ENCODE peak calls at places on chromosomes 3 and 15, in eight cellular contexts. L is stomach, I is tibial nerve, X is OCI-LY7, Z is BE2C, O is osteoblast, K is cardiac muscle cell, P is fibroblast of mammary gland. V is an unnamed sample.

GRCh38 chr15:44598066-44598465 is 61.1 kb downstream of the EIF3J start:
- DNase-seq in X (no peak), K (no peak), O (no peak), P (no peak), Z (no peak), I (no peak), L (no peak), V (no peak)

GRCh38 chr3:32780735-32781210 is 37.0 kb upstream of the TRIM71 start:
- DNase-seq in Z (peak), L (peak), O (peak), I (no peak), K (peak), P (peak), X (no peak), V (no peak)

GRCh38 chr3:121649645-121650044 is 11.1 kb downstream of the HCLS1 start:
- DNase-seq in K (no peak), I (no peak), L (no peak), P (peak), Z (no peak), X (no peak), O (no peak), V (no peak)

GRCh38 chr3:51389423-51390183 is 1.5 kb upstream of the RBM15B start:
- DNase-seq in P (peak), K (peak), Z (peak), O (peak), X (peak), L (peak), I (no peak), V (peak)

GRCh38 chr3:22885039-22885438 is 318.1 kb upstream of the UBE2E2 start:
- DNase-seq in P (no peak), X (no peak), I (no peak), O (no peak), Z (no peak), K (no peak), L (no peak), V (no peak)

GRCh38 chr3:157375342-157375986 is 61.2 kb upstream of the PTX3 start:
- DNase-seq in O (no peak), P (no peak), X (no peak), I (no peak), K (no peak), Z (no peak), L (no peak), V (no peak)

GRCh38 chr15:80153900-80154299 is 1.1 kb downstream of the FAH start:
- DNase-seq in X (no peak), L (no peak), K (no peak), O (peak), I (no peak), Z (no peak), P (peak), V (no peak)

GRCh38 chr3:41418961-41419691 is 219.8 kb downstream of the CTNNB1 start:
- DNase-seq in Z (no peak), O (peak), P (peak), X (no peak), L (no peak), I (no peak), K (no peak), V (peak)

GRCh38 chr3:11847607-11848006 is 922 bp upstream of the TAMM41 start:
- DNase-seq in P (no peak), Z (no peak), L (no peak), X (peak), I (no peak), O (no peak), K (no peak), V (no peak)

GRCh38 chr15:45169608-45170480 is 17.9 kb downstream of the SHF start:
- DNase-seq in I (no peak), X (peak), P (no peak), K (no peak), L (no peak), O (peak), Z (peak), V (no peak)

GRCh38 chr15:38702178-38702912 is 137.7 kb upstream of the RASGRP1 start:
- DNase-seq in X (no peak), I (no peak), O (no peak), P (no peak), Z (peak), K (no peak), L (peak), V (no peak)

GRCh38 chr3:82354181-82354696 is 592.8 kb upstream of the GBE1 start:
- DNase-seq in O (no peak), K (no peak), L (no peak), Z (no peak), X (no peak), P (no peak), I (no peak), V (peak)

GRCh38 chr3:183122257-183122932 is 23.1 kb upstream of the MCCC1 start:
- DNase-seq in I (no peak), P (peak), Z (no peak), X (peak), O (peak), L (no peak), K (peak), V (peak)

GRCh38 chr3:79910337-79910736 is 142.5 kb upstream of the ROBO1 start:
- DNase-seq in I (no peak), P (no peak), L (no peak), X (no peak), O (no peak), K (no peak), Z (no peak), V (no peak)

GRCh38 chr3:87167634-87168456 is 59.3 kb upstream of the CHMP2B start:
- DNase-seq in K (peak), I (no peak), O (no peak), X (peak), L (no peak), P (peak), Z (peak), V (peak)

GRCh38 chr15:92394327-92395175 is 870 bp downstream of the ST8SIA2 start:
- DNase-seq in Z (peak), L (no peak), I (no peak), P (no peak), X (no peak), K (peak), O (no peak), V (no peak)

GRCh38 chr3:83092521-83093221 is 1331.2 kb upstream of the GBE1 start:
- DNase-seq in Z (no peak), K (no peak), I (no peak), L (peak), P (no peak), O (no peak), X (no peak), V (no peak)

GRCh38 chr15:88912500-88912921 is 668 bp downstream of the MFGE8 start:
- DNase-seq in Z (no peak), L (no peak), I (no peak), X (no peak), P (peak), K (peak), O (peak), V (no peak)

GRCh38 chr15:88908697-88909621 is 4.2 kb downstream of the MFGE8 start:
- DNase-seq in P (peak), I (no peak), X (no peak), Z (no peak), K (no peak), O (peak), L (no peak), V (no peak)

GRCh38 chr15:88908123-88908522 is 5.1 kb downstream of the MFGE8 start:
- DNase-seq in X (no peak), I (no peak), Z (no peak), L (no peak), K (no peak), P (no peak), O (peak), V (no peak)

GRCh38 chr15:88911766-88912118 is 1.4 kb downstream of the MFGE8 start:
- DNase-seq in I (no peak), K (peak), X (no peak), O (peak), Z (no peak), P (peak), L (no peak), V (no peak)

GRCh38 chr15:88909956-88910831 is 3.0 kb downstream of the MFGE8 start:
- DNase-seq in Z (no peak), O (peak), K (no peak), P (peak), X (no peak), L (no peak), I (no peak), V (no peak)
- H3K4me3 ChIP-seq in Z (no peak), O (peak), K (no peak), P (no peak), X (no peak), L (no peak), I (no peak), V (no peak)

DNA sequence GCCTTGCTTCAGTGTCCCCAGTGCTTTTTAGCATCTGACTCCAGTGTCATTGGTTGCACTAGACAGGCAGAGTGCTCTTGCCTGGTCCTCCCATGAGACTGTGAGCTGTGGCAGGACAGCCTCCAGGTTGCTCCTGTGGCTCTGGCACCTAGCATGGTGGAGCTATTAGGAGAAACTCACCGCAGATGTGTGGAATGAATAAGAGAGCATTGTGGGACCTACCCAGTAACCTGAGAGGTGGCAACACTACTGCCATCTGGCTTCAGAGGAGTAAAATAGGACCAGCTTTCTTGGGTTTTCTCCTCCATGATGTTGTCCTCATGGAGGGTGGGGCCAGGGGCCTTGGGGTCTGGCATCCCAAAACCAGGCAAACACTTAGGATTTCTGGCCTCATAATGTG is 183.6 kb downstream of the EPHB1 start:
- DNase-seq in Z (no peak), I (no peak), K (no peak), O (no peak), L (no peak), P (no peak), X (no peak), V (no peak)
- TF ChIP-seq CTCF in Z (peak), I (no peak), K (no peak), O (no peak), L (no peak), P (no peak), X (peak), V (no peak)

GRCh38 chr15:68330461-68330860 is 52.9 kb downstream of the FEM1B start:
- DNase-seq in L (no peak), I (no peak), P (no peak), O (no peak), X (no peak), K (no peak), Z (no peak), V (peak)

GRCh38 chr15:68325721-68326120 is 48.2 kb downstream of the FEM1B start:
- DNase-seq in O (no peak), K (no peak), P (no peak), Z (no peak), I (no peak), X (no peak), L (no peak), V (no peak)

GRCh38 chr15:68330911-68331310 is 53.4 kb downstream of the FEM1B start:
- DNase-seq in K (no peak), X (no peak), I (no peak), L (no peak), P (no peak), Z (no peak), O (no peak), V (peak)

GRCh38 chr15:68326711-68327412 is 49.3 kb downstream of the FEM1B start:
- DNase-seq in K (no peak), Z (no peak), O (no peak), P (no peak), I (no peak), X (no peak), L (no peak), V (no peak)

DNA sequence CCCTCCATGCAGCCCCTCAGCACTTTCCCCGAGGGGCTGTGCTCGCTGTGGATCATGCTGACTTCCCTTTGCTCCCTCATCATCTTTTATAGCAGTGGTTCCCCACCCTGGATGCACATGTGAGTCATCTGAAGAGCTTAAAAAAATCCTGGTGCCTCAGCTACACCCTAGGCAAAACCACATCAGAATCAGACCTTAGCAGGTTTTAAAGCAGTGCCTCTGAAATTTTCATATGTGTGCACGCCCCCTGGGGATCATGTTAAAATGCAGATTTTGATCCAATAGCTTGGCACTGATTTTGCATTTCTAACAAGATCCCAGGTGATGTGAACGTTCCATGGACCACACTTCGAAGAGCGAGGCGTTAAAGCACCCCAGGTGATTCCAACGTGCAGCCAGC is 50.9 kb downstream of the FEM1B start:
- DNase-seq in X (no peak), L (no peak), K (no peak), P (no peak), I (no peak), O (no peak), Z (no peak), V (no peak)
- H3K4me3 ChIP-seq in X (no peak), L (no peak), K (no peak), P (no peak), I (no peak), O (no peak), Z (no peak), V (no peak)

DNA sequence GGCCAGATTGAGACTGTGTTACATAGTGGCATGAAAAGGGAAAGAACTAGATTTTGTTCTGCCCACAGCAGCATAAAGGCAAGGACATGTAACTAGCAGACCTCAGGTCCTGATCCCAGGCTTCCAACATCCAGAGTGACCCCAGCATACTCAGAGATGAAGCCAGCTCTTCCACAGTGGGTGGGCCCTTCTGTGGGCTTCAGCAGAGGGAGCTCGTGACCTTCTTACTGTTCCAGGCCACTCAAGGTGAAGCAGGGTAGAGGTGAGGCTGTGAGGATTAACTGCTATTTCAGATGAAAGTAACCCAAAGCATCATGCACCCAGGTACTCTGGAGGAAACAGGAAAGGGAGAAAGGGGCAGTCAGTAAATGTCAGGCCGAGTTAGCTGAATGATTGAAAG is 905 bp upstream of the SLC24A1 start:
- DNase-seq in L (no peak), Z (no peak), I (no peak), O (no peak), X (peak), K (no peak), P (no peak), V (no peak)
- TF ChIP-seq CTCF in L (no peak), Z (no peak), I (no peak), O (no peak), X (peak), K (no peak), P (no peak), V (no peak)

DNA sequence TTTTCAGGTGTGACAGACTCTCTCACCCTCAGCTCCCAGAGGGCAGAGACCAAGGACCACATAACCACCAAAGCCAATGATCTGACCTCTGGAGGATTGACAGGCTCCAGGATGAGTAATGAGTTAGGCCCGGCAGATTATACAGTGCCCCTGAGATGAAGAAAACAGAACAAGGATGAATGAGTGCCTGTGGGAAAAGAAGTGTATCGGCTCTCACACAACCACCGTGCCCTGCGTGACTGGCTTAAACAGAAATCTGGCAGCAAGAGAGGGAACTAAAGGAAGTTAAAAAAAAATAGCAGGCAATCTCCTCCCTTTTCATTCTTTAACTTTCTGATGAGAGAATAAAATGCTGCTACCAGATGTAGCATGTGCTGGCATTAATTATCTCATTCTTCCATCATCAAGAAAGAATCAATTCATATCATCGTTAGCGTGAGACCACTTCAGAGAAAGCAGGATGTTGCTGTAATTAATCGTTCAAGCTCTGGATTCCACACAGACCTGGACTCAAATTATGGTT is 227.5 kb upstream of the COL8A1 start:
- DNase-seq in O (peak), X (no peak), Z (no peak), I (no peak), L (no peak), K (no peak), P (peak), V (peak)
- H3K4me3 ChIP-seq in O (no peak), X (no peak), Z (no peak), I (no peak), L (no peak), K (no peak), P (no peak), V (no peak)

GRCh38 chr15:75123395-75123794 is 78.3 kb upstream of the C15orf39 start:
- DNase-seq in L (no peak), K (no peak), I (no peak), Z (no peak), P (peak), X (no peak), O (peak), V (peak)

GRCh38 chr15:75127186-75127585 is 74.5 kb upstream of the C15orf39 start:
- DNase-seq in Z (no peak), I (no peak), K (no peak), X (no peak), O (no peak), P (no peak), L (no peak), V (no peak)

GRCh38 chr15:75125935-75126334 is 75.7 kb upstream of the C15orf39 start:
- DNase-seq in X (no peak), O (no peak), Z (no peak), P (no peak), L (no peak), I (no peak), K (no peak), V (no peak)

GRCh38 chr15:75117993-75118392 is 83.7 kb upstream of the C15orf39 start:
- DNase-seq in P (no peak), I (no peak), O (no peak), L (no peak), Z (no peak), K (no peak), X (no peak), V (no peak)

GRCh38 chr15:75121547-75121946 is 80.1 kb upstream of the C15orf39 start:
- DNase-seq in Z (no peak), L (no peak), I (no peak), X (no peak), O (no peak), P (no peak), K (no peak), V (no peak)
- TF ChIP-seq CTCF in Z (no peak), L (no peak), I (no peak), X (no peak), O (no peak), P (no peak), K (no peak), V (no peak)

GRCh38 chr15:71155534-71155933 is 40.3 kb downstream of the THSD4 start:
- DNase-seq in P (no peak), K (no peak), L (no peak), I (no peak), O (no peak), X (no peak), Z (no peak), V (no peak)
- H3K4me3 ChIP-seq in P (no peak), K (no peak), L (no peak), I (no peak), O (no peak), X (no peak), Z (no peak), V (no peak)

GRCh38 chr3:88963003-88963402 is 144.4 kb upstream of the EPHA3 start:
- DNase-seq in Z (no peak), O (no peak), L (no peak), P (no peak), I (no peak), K (peak), X (no peak), V (no peak)

GRCh38 chr3:88954853-88955252 is 152.6 kb upstream of the EPHA3 start:
- DNase-seq in O (no peak), L (no peak), P (no peak), Z (no peak), K (no peak), X (no peak), I (no peak), V (no peak)

GRCh38 chr3:88960019-88960418 is 147.4 kb upstream of the EPHA3 start:
- DNase-seq in L (no peak), P (no peak), Z (no peak), I (no peak), X (no peak), K (no peak), O (no peak), V (no peak)

DNA sequence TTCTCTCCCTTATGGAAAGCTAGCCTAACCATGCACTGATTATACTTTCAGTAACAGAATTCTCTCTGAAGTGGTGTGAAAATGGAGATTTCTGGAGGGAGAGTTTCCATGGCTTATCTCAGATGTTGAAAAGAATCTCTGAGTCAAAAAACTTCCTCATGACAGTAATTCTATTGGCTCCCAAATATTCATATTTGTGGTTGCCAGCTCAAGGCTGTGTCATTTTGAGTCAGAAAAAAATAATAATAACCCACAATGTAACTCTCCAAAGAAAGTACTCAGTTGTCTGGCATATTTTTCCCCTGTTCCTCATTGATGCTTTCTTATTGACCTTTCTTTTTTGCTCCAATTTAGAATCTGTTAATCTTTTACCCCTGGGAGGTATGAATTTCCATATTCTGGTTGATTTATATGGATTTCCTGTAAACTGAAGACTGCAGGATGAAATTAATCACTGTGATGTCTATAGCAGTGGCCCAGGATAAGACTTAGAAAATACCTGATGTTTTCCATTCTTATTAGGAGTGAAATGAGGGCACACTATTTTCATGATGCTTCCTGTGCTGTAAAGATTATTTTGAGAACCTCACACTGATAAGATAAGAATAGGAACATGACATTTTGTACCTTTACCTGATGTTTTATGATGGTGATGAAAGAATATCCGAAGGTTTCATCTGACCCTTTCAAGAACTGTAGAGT is 149.5 kb upstream of the EPHA3 start:
- DNase-seq in L (no peak), K (no peak), I (no peak), X (no peak), O (peak), P (peak), Z (no peak), V (peak)
- TF ChIP-seq CTCF in L (no peak), K (no peak), I (no peak), X (no peak), O (no peak), P (no peak), Z (no peak), V (no peak)

DNA sequence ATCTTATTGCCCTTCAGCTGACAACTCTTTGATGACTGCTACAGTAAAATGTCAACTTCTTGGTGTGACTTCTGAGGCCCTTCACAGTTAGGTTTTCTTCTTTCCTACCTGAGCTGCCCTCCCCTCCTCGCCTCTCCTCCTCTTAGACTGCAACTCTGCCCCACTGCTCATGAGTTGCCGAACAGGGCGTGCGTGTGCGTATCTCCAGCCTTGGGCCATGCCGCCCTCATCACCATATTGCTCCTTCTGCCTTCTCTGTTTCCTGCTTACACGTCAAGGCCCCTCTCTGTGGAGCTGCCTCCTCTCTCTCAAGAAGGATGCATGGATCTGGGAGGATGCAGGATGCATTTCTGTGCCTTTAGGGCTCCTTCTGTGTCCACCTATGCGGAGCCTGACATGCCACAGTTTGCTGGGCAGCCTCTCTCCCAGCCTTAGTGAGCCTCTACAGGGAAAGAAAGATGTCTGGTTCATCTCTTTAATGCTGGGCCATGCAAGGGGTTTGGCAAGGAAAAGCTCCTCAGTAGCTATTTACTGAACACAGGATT is 205.9 kb downstream of the RPLP1 start:
- DNase-seq in I (no peak), L (no peak), X (no peak), K (no peak), P (no peak), Z (no peak), O (no peak), V (no peak)
- H3K4me3 ChIP-seq in I (no peak), L (no peak), X (no peak), K (no peak), P (no peak), Z (no peak), O (no peak), V (no peak)

V was measured in astrocyte of the cerebellum.